ENCODE peak calls at places on chromosomes 1 and 21, in seven cellular contexts. E is cardiac muscle cell; S is endothelial cell of umbilical vein; J is neural crest cell; D is B cell; R is activated CD8-positive, alpha-beta T cell treated with anti-CD3 and anti-CD28 coated beads for 36 hours; W is HCT116. V is an unnamed sample.

GRCh38 chr1:155254714-155255242 is 505 bp downstream of the ENTREP3 start:
- DNase-seq in R (no peak), S (peak), W (no peak), D (no peak), E (no peak), J (no peak), V (peak)

GRCh38 chr1:51666463-51666862 is 49.6 kb downstream of the OSBPL9 start:
- DNase-seq in R (no peak), D (no peak), E (no peak), W (no peak), J (no peak), S (no peak), V (no peak)

GRCh38 chr1:188599313-188599712 is 1770.6 kb downstream of the PLA2G4A start:
- DNase-seq in R (no peak), E (no peak), S (no peak), W (no peak), D (no peak), J (no peak), V (peak)

GRCh38 chr1:216843426-216843825 is 120.2 kb upstream of the ESRRG start:
- DNase-seq in W (no peak), E (no peak), D (no peak), J (no peak), R (no peak), S (no peak), V (no peak)

GRCh38 chr1:43565600-43566360 is 35.1 kb downstream of the PTPRF start:
- DNase-seq in R (peak), S (peak), J (peak), E (peak), D (peak), W (no peak), V (no peak)

GRCh38 chr1:202107321-202107761 is 15.4 kb upstream of the GPR37L1 start:
- DNase-seq in E (no peak), J (no peak), D (no peak), R (no peak), S (no peak), W (no peak), V (peak)

GRCh38 chr1:2877391-2877790 is 75.9 kb upstream of the TTC34 start:
- DNase-seq in S (no peak), W (no peak), R (no peak), D (no peak), J (no peak), E (no peak), V (no peak)

GRCh38 chr1:6105218-6105679 is 59.6 kb downstream of the KCNAB2 start:
- DNase-seq in W (no peak), J (no peak), R (peak), D (no peak), S (no peak), E (no peak), V (peak)

GRCh38 chr1:229148041-229148671 is 122.8 kb upstream of the RAB4A start:
- DNase-seq in E (peak), R (no peak), J (no peak), D (no peak), W (no peak), S (no peak), V (peak)

GRCh38 chr1:24849653-24850295 is 80.3 kb downstream of the RUNX3 start:
- DNase-seq in W (no peak), E (peak), R (peak), D (no peak), S (peak), J (no peak), V (peak)
- TF ChIP-seq CTCF in W (peak), E (peak), R (no peak), D (no peak), S (no peak), J (peak), V (no peak)

GRCh38 chr1:107501081-107501605 is 360.3 kb downstream of the NTNG1 start:
- DNase-seq in D (no peak), S (no peak), W (no peak), E (no peak), J (no peak), R (no peak), V (no peak)
- TF ChIP-seq CTCF in D (no peak), S (no peak), W (no peak), E (no peak), J (no peak), R (no peak), V (no peak)

GRCh38 chr21:37639756-37640155 is 273.2 kb downstream of the DYRK1A start:
- DNase-seq in E (no peak), J (no peak), W (no peak), S (peak), R (no peak), D (no peak), V (no peak)

GRCh38 chr21:37647781-37648180 is 268.5 kb downstream of the KCNJ6 start:
- DNase-seq in J (no peak), R (no peak), S (no peak), W (no peak), E (no peak), D (no peak), V (no peak)

GRCh38 chr21:37645848-37646247 is 270.4 kb downstream of the KCNJ6 start:
- DNase-seq in J (no peak), S (no peak), R (no peak), E (no peak), W (no peak), D (no peak), V (no peak)

GRCh38 chr21:37644666-37645065 is 271.6 kb downstream of the KCNJ6 start:
- DNase-seq in J (no peak), W (no peak), R (no peak), S (peak), D (no peak), E (no peak), V (no peak)

GRCh38 chr21:37642493-37642892 is 273.8 kb downstream of the KCNJ6 start:
- DNase-seq in D (no peak), R (peak), J (no peak), S (no peak), W (peak), E (peak), V (peak)
- TF ChIP-seq CTCF in D (peak), R (peak), J (peak), S (no peak), W (peak), E (no peak), V (no peak)

DNA sequence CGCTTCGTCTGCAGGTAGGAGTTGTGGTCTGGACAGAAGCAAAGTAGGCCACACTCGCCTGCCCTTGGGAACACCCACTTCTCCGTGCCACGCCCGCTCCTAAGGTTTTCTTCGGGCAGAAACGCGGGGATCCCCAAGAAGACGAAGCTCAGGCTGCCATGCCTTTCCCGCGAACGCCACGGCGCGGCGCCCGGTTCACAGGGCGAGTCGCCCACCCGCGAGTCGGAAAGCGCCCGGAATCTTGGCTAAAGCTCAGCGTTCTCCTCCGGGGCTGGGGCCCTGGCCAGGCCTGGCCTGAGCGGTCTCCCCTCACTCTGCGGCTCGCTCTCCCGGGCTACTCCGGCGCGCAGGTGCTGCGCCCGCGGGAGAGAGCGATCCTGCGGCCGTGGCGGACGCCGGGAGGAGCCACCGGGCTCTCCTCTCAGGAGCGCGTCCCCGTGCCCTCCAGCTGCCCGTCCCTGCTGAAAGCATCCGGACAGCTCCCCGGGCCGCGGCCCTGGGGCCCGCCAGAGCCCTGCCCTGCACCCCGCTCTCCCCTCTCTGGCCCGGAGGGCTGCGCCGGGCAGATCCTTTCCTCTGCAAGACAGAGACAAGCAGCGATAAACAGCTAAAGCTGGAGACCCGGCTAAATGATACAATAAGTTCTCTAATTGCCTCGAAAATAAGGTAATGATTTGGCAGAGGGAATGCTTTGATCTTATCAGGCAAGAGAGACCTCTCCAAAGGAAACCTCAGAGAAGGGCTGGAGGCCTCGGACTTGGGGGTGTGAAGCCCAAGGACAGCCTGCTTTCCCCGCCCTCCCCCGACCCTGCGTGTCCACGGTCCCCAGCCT is 6.7 kb upstream of the WNT2B start:
- DNase-seq in J (peak), W (no peak), D (peak), S (peak), R (peak), E (peak), V (peak)
- TF ChIP-seq CTCF in J (peak), W (peak), D (peak), S (peak), R (peak), E (peak), V (peak)

V was measured in Calu3.